ENCODE peak calls at places on chromosomes 12 and 14, in five cellular contexts. G is stimulated activated CD4-positive, alpha-beta T cell treated with anti-CD3 and anti-CD28 coated beads, Interleukin-15, amount 100 ng/mL, for 24 hours; P is brain pericyte; Z is NCI-H1092 treated with DMSO at 0.1 percent for 48 hours; L is stimulated activated CD8-positive, alpha-beta memory T cell treated with anti-CD3 and anti-CD28 coated beads, Interleukin-4, amount 100 ng/mL, for 4 hours. A is an unnamed sample.

GRCh38 chr12:49037111-49037946 is 18.8 kb upstream of the PRKAG1 start:
- DNase-seq in G (no peak), P (no peak), Z (no peak), L (no peak), A (peak; percentile 2)

GRCh38 chr12:60176891-60177290 is 581.1 kb downstream of the SLC16A7 start:
- DNase-seq in G (no peak), P (no peak), Z (no peak), L (no peak), A (no peak)

GRCh38 chr14:73888971-73889370 is 2.3 kb downstream of the ZNF410 start:
- DNase-seq in G (no peak), P (no peak), Z (no peak), L (no peak), A (no peak)

GRCh38 chr12:100266163-100266801 is 597 bp downstream of the DEPDC4 start:
- DNase-seq in G (no peak), P (no peak), Z (no peak), L (no peak), A (no peak)

GRCh38 chr12:64186789-64187188 is 35.3 kb downstream of the KICS2 start:
- DNase-seq in G (peak; percentile 19), P (no peak), Z (no peak), L (no peak), A (no peak)

GRCh38 chr12:67442347-67442841 is 173.2 kb downstream of the CAND1 start:
- DNase-seq in G (no peak), P (no peak), Z (peak; percentile 73), L (no peak), A (peak; percentile 37)

GRCh38 chr12:131711551-131712205 is 788 bp downstream of the SFSWAP start:
- DNase-seq in G (no peak), P (no peak), Z (no peak), L (no peak), A (no peak)

GRCh38 chr14:103522649-103523582 is at the start of gene CKB:
- DNase-seq in G (peak; percentile 48), P (no peak), Z (peak; percentile 71), L (no peak), A (peak; percentile 83)

GRCh38 chr12:80837342-80837978 is 100.3 kb downstream of the LIN7A start:
- DNase-seq in G (no peak), P (peak; percentile 7), Z (peak; percentile 27), L (no peak), A (no peak)

GRCh38 chr12:89138048-89138852 is 214.1 kb downstream of the DUSP6 start:
- DNase-seq in G (peak; percentile 31), P (no peak), Z (peak; percentile 32), L (no peak), A (no peak)

GRCh38 chr14:32495435-32495734 is 166.3 kb downstream of the AKAP6 start:
- DNase-seq in G (no peak), P (no peak), Z (no peak), L (no peak), A (no peak)

GRCh38 chr12:108457006-108457733 is 57.9 kb upstream of the FICD start:
- DNase-seq in G (no peak), P (no peak), Z (peak; percentile 51), L (no peak), A (no peak)

GRCh38 chr12:89280833-89281533 is 71.3 kb downstream of the DUSP6 start:
- DNase-seq in G (no peak), P (no peak), Z (no peak), L (no peak), A (no peak)

GRCh38 chr14:54310151-54310851 is 86.5 kb upstream of the CDKN3 start:
- DNase-seq in G (no peak), P (no peak), Z (no peak), L (no peak), A (no peak)

GRCh38 chr12:10341892-10342509 is 34.3 kb downstream of the KLRD1 start:
- DNase-seq in G (no peak), P (no peak), Z (no peak), L (no peak), A (no peak)

GRCh38 chr14:68214431-68214830 is 394.9 kb downstream of the RAD51B start:
- DNase-seq in G (no peak), P (no peak), Z (peak; percentile 55), L (no peak), A (no peak)

GRCh38 chr12:105352940-105353635 is 22.6 kb downstream of the C12orf75 start:
- DNase-seq in G (no peak), P (no peak), Z (peak; percentile 8), L (no peak), A (no peak)

GRCh38 chr12:29662737-29663323 is 120.9 kb downstream of the TMTC1 start:
- DNase-seq in G (no peak), P (no peak), Z (peak; percentile 14), L (no peak), A (no peak)

GRCh38 chr14:104264495-104265265 is 126.3 kb downstream of the KIF26A start:
- DNase-seq in G (no peak), P (no peak), Z (no peak), L (no peak), A (no peak)

GRCh38 chr14:57378661-57379060 is 11.7 kb upstream of the NAA30 start:
- DNase-seq in G (no peak), P (no peak), Z (no peak), L (no peak), A (no peak)

GRCh38 chr14:61106627-61107147 is 125.6 kb downstream of the SLC38A6 start:
- DNase-seq in G (no peak), P (no peak), Z (peak; percentile 48), L (no peak), A (no peak)

GRCh38 chr12:124695861-124696260 is 128.4 kb upstream of the NCOR2 start:
- DNase-seq in G (no peak), P (no peak), Z (no peak), L (no peak), A (no peak)

GRCh38 chr14:102235275-102235897 is 69.6 kb downstream of the MOK start:
- DNase-seq in G (peak; percentile 88), P (peak; percentile 36), Z (peak; percentile 52), L (peak; percentile 40), A (peak; percentile 87)

GRCh38 chr12:95848575-95849388 is 10.0 kb upstream of the SNRPF start:
- DNase-seq in G (no peak), P (peak; percentile 12), Z (peak; percentile 3), L (no peak), A (peak; percentile 14)

GRCh38 chr14:68376067-68376810 is 416.6 kb downstream of the ZFP36L1 start:
- DNase-seq in G (no peak), P (no peak), Z (no peak), L (no peak), A (no peak)

GRCh38 chr14:64724578-64724930 is 20.3 kb downstream of the PLEKHG3 start:
- DNase-seq in G (no peak), P (no peak), Z (no peak), L (no peak), A (no peak)

GRCh38 chr12:57515934-57516541 is 4.3 kb downstream of the DDIT3 start:
- DNase-seq in G (no peak), P (no peak), Z (no peak), L (no peak), A (no peak)

GRCh38 chr12:124823272-124823970 is 40.2 kb downstream of the SCARB1 start:
- DNase-seq in G (no peak), P (no peak), Z (no peak), L (no peak), A (no peak)

GRCh38 chr12:1811281-1811947 is 9.0 kb upstream of the LRTM2 start:
- DNase-seq in G (peak; percentile 72), P (no peak), Z (no peak), L (no peak), A (no peak)

GRCh38 chr14:105862581-105863239 is 336.3 kb downstream of the TMEM121 start:
- DNase-seq in G (no peak), P (no peak), Z (no peak), L (no peak), A (peak; percentile 8)

GRCh38 chr14:74612346-74613021 is 447 bp upstream of the LTBP2 start:
- DNase-seq in G (peak; percentile 87), P (no peak), Z (peak; percentile 37), L (peak; percentile 54), A (peak; percentile 82)

GRCh38 chr12:13198921-13199320 is 2.4 kb downstream of the EMP1 start:
- DNase-seq in G (no peak), P (no peak), Z (no peak), L (no peak), A (no peak)

GRCh38 chr14:103141117-103141796 is 18.0 kb downstream of the TNFAIP2 start:
- DNase-seq in G (peak; percentile 55), P (no peak), Z (peak; percentile 36), L (no peak), A (peak; percentile 63)

GRCh38 chr14:62691613-62692489 is 353.4 kb downstream of the KCNH5 start:
- DNase-seq in G (no peak), P (no peak), Z (peak; percentile 40), L (no peak), A (no peak)

GRCh38 chr14:49512147-49512551 is 74.0 kb downstream of the RPS29 start:
- DNase-seq in G (no peak), P (peak; percentile 63), Z (no peak), L (no peak), A (no peak)

GRCh38 chr14:104383931-104384775 is 195.4 kb upstream of the C14orf180 start:
- DNase-seq in G (no peak), P (no peak), Z (peak; percentile 90), L (no peak), A (no peak)